ENCODE peak calls at places on chromosomes 3 and 15, in ten cellular contexts. H is body of pancreas; O is CD8-positive, alpha-beta memory T cell; J is central memory CD4-positive, alpha-beta T cell; U is cardiac fibroblast; Q is activated T-helper 2 cell treated with anti-CD3 and anti-CD28 coated beads, Interferon-gamma antibody, Interleukin-2, Interleukin-4, amounts not matched to agents 10 μg/mL and 5 μg/mL and 100 μg/mL, durations not matched to agents 14 hours and 24 hours and 36 hours; G is iPS-NIHi11; M is A172; T is GM04504; I is activated CD4-positive, alpha-beta T cell treated with anti-CD3 and anti-CD28 coated beads, Interleukin-2, amount 50 U/mL, for 24 hours. C is an unnamed sample.

GRCh38 chr15:90883971-90884718 is at the start of gene FES:
- DNase-seq in H (peak), O (no peak), J (no peak), U (peak), Q (no peak), G (peak), M (no peak), T (no peak), I (no peak), C (no peak)

GRCh38 chr3:13518516-13519351 is 30.2 kb upstream of the FBLN2 start:
- DNase-seq in H (peak), O (no peak), J (no peak), U (peak), Q (no peak), G (no peak), M (no peak), T (no peak), I (no peak), C (no peak)

GRCh38 chr3:114453296-114453888 is 159.6 kb downstream of the TIGIT start:
- DNase-seq in H (no peak), O (no peak), J (no peak), U (no peak), Q (no peak), G (no peak), M (no peak), T (no peak), I (no peak), C (no peak)

GRCh38 chr3:42500091-42500490 is 2.4 kb upstream of the VIPR1 start:
- DNase-seq in H (peak), O (no peak), J (no peak), U (no peak), Q (no peak), G (no peak), M (no peak), T (no peak), I (no peak), C (no peak)

GRCh38 chr15:99142562-99142961 is 37.7 kb downstream of the SYNM start:
- DNase-seq in H (no peak), O (no peak), J (no peak), U (no peak), Q (no peak), G (no peak), M (no peak), T (no peak), I (no peak), C (no peak)

GRCh38 chr3:186209810-186210752 is 101.2 kb upstream of the ETV5 start:
- DNase-seq in H (peak), O (no peak), J (no peak), U (peak), Q (no peak), G (peak), M (peak), T (peak), I (no peak), C (no peak)

GRCh38 chr3:113070226-113071220 is 79.7 kb downstream of the GTPBP8 start:
- DNase-seq in H (no peak), O (no peak), J (no peak), U (peak), Q (no peak), G (no peak), M (no peak), T (peak), I (no peak), C (peak)

GRCh38 chr3:146375214-146375613 is 94.1 kb downstream of the PLSCR2 start:
- DNase-seq in H (no peak), O (no peak), J (no peak), U (peak), Q (no peak), G (no peak), M (no peak), T (no peak), I (no peak), C (no peak)

GRCh38 chr3:45666729-45667440 is 22.3 kb upstream of the SACM1L start:
- DNase-seq in H (no peak), O (no peak), J (no peak), U (peak), Q (no peak), G (no peak), M (peak), T (no peak), I (no peak), C (peak)

GRCh38 chr15:56215769-56216168 is 27.9 kb downstream of the RFX7 start:
- DNase-seq in H (no peak), O (no peak), J (no peak), U (peak), Q (no peak), G (peak), M (peak), T (no peak), I (no peak), C (peak)

GRCh38 chr3:38247366-38248035 is 18.1 kb upstream of the SLC22A13 start:
- DNase-seq in H (no peak), O (no peak), J (no peak), U (peak), Q (no peak), G (peak), M (peak), T (peak), I (no peak), C (peak)

GRCh38 chr3:129313983-129314756 is 35.5 kb downstream of the HMCES start:
- DNase-seq in H (no peak), O (no peak), J (no peak), U (peak), Q (peak), G (no peak), M (no peak), T (no peak), I (no peak), C (no peak)

GRCh38 chr3:65425880-65426279 is 612.8 kb downstream of the MAGI1 start:
- DNase-seq in H (no peak), O (no peak), J (no peak), U (peak), Q (no peak), G (peak), M (no peak), T (no peak), I (no peak), C (peak)

GRCh38 chr15:62958528-62958927 is 84.0 kb upstream of the TPM1 start:
- DNase-seq in H (peak), O (no peak), J (no peak), U (no peak), Q (no peak), G (no peak), M (no peak), T (no peak), I (no peak), C (no peak)

GRCh38 chr3:186303985-186304384 is 58.0 kb downstream of the DGKG start:
- DNase-seq in H (no peak), O (no peak), J (no peak), U (no peak), Q (no peak), G (peak), M (no peak), T (no peak), I (no peak), C (no peak)

GRCh38 chr15:89806217-89806564 is 8.5 kb downstream of the ANPEP start:
- DNase-seq in H (peak), O (peak), J (no peak), U (no peak), Q (no peak), G (no peak), M (no peak), T (no peak), I (no peak), C (no peak)

GRCh38 chr3:157317895-157318294 is 118.8 kb upstream of the PTX3 start:
- DNase-seq in H (no peak), O (no peak), J (no peak), U (no peak), Q (no peak), G (no peak), M (no peak), T (no peak), I (no peak), C (no peak)

GRCh38 chr3:111610189-111610588 is 15.0 kb upstream of the ZBED2 start:
- DNase-seq in H (no peak), O (peak), J (peak), U (no peak), Q (peak), G (no peak), M (no peak), T (no peak), I (peak), C (no peak)

GRCh38 chr3:57948782-57949242 is 59.4 kb upstream of the FLNB start:
- DNase-seq in H (peak), O (no peak), J (no peak), U (no peak), Q (no peak), G (no peak), M (no peak), T (no peak), I (no peak), C (no peak)

GRCh38 chr15:101023501-101024110 is 104.4 kb downstream of the LRRK1 start:
- DNase-seq in H (no peak), O (no peak), J (no peak), U (peak), Q (peak), G (no peak), M (no peak), T (no peak), I (no peak), C (no peak)

GRCh38 chr15:74790080-74790916 is 8.4 kb downstream of the CSK start:
- DNase-seq in H (peak), O (no peak), J (no peak), U (peak), Q (no peak), G (no peak), M (peak), T (no peak), I (no peak), C (peak)

GRCh38 chr3:187211532-187212274 is 14.4 kb downstream of the RTP1 start:
- DNase-seq in H (no peak), O (no peak), J (no peak), U (no peak), Q (no peak), G (no peak), M (peak), T (peak), I (no peak), C (peak)

GRCh38 chr3:70702132-70702531 is 389.7 kb upstream of the MDFIC2 start:
- DNase-seq in H (no peak), O (no peak), J (no peak), U (no peak), Q (no peak), G (no peak), M (no peak), T (no peak), I (no peak), C (no peak)

C was measured in brain microvascular endothelial cell.